ENCODE peak calls at places on chromosomes 1 and 21, in four cellular contexts. One of them, this sample, is unnamed.
A peak's percentile ranks its signal among the peaks of the same experiment; 100 is the strongest.

GRCh38 chr1:167301355-167301754 is 80.7 kb downstream of the POU2F1 start:
- DNase-seq in keratinocyte: no peak
- DNase-seq in vagina: no peak
- DNase-seq in left ventricle myocardium inferior: no peak
- DNase-seq in this sample: no peak

GRCh38 chr1:65630855-65631254 is 161.8 kb upstream of the PDE4B start:
- DNase-seq in vagina: no peak
- DNase-seq in keratinocyte: no peak
- DNase-seq in left ventricle myocardium inferior: no peak
- DNase-seq in this sample: no peak

GRCh38 chr21:43331962-43332458 is 94.9 kb downstream of the SIK1 start:
- DNase-seq in left ventricle myocardium inferior: no peak
- DNase-seq in vagina: no peak
- DNase-seq in keratinocyte: no peak
- DNase-seq in this sample: peak; percentile 52

GRCh38 chr1:44531785-44532566 is 126.9 kb downstream of the RNF220 start:
- DNase-seq in vagina: no peak
- DNase-seq in left ventricle myocardium inferior: no peak
- DNase-seq in keratinocyte: peak; percentile 46
- DNase-seq in this sample: no peak

GRCh38 chr1:165397945-165398344 is 41.4 kb upstream of the LMX1A start:
- DNase-seq in vagina: no peak
- DNase-seq in left ventricle myocardium inferior: no peak
- DNase-seq in keratinocyte: no peak
- DNase-seq in this sample: peak; percentile 67

GRCh38 chr1:94819584-94819944 is 593 bp upstream of the SLC44A3 start:
- DNase-seq in vagina: no peak
- DNase-seq in left ventricle myocardium inferior: no peak
- DNase-seq in keratinocyte: no peak
- DNase-seq in this sample: no peak

GRCh38 chr1:46157916-46158311 is 17.0 kb upstream of the TSPAN1 start:
- DNase-seq in keratinocyte: no peak
- DNase-seq in left ventricle myocardium inferior: no peak
- DNase-seq in vagina: no peak
- DNase-seq in this sample: no peak

GRCh38 chr1:208009303-208009702 is 98.4 kb upstream of the CD34 start:
- DNase-seq in keratinocyte: no peak
- DNase-seq in vagina: no peak
- DNase-seq in left ventricle myocardium inferior: no peak
- DNase-seq in this sample: no peak

GRCh38 chr1:208312706-208313105 is 68.5 kb upstream of the PLXNA2 start:
- DNase-seq in keratinocyte: no peak
- DNase-seq in vagina: no peak
- DNase-seq in left ventricle myocardium inferior: no peak
- DNase-seq in this sample: no peak

GRCh38 chr1:201506573-201507567 is at the start of gene CSRP1:
- DNase-seq in left ventricle myocardium inferior: peak; percentile 89
- DNase-seq in vagina: no peak
- DNase-seq in keratinocyte: no peak
- DNase-seq in this sample: peak; percentile 87

GRCh38 chr1:3727042-3727824 is 25.0 kb upstream of the CCDC27 start:
- DNase-seq in vagina: no peak
- DNase-seq in keratinocyte: no peak
- DNase-seq in left ventricle myocardium inferior: no peak
- DNase-seq in this sample: no peak

GRCh38 chr1:223775711-223776074 is 63.4 kb downstream of the CAPN2 start:
- DNase-seq in left ventricle myocardium inferior: no peak
- DNase-seq in vagina: peak; percentile 13
- DNase-seq in keratinocyte: no peak
- DNase-seq in this sample: no peak

GRCh38 chr21:45545691-45546531 is 3.7 kb upstream of the SLC19A1 start:
- DNase-seq in vagina: no peak
- DNase-seq in left ventricle myocardium inferior: peak; percentile 7
- DNase-seq in keratinocyte: no peak
- DNase-seq in this sample: no peak

GRCh38 chr21:34639882-34640788 is 25.2 kb upstream of the RCAN1 start:
- DNase-seq in vagina: peak; percentile 52
- DNase-seq in left ventricle myocardium inferior: no peak
- DNase-seq in keratinocyte: no peak
- DNase-seq in this sample: no peak

GRCh38 chr1:40309374-40310128 is 7.5 kb downstream of the COL9A2 start:
- DNase-seq in vagina: no peak
- DNase-seq in keratinocyte: no peak
- DNase-seq in left ventricle myocardium inferior: no peak
- DNase-seq in this sample: no peak

GRCh38 chr1:156852414-156852874 is 6.5 kb downstream of the INSRR start:
- DNase-seq in left ventricle myocardium inferior: peak; percentile 85
- DNase-seq in keratinocyte: no peak
- DNase-seq in vagina: no peak
- DNase-seq in this sample: no peak

GRCh38 chr1:203627819-203628184 is 1.2 kb downstream of the ATP2B4 start:
- DNase-seq in vagina: no peak
- DNase-seq in left ventricle myocardium inferior: peak; percentile 29
- DNase-seq in keratinocyte: no peak
- DNase-seq in this sample: no peak

GRCh38 chr1:225655509-225656258 is 2.8 kb upstream of the ENAH start:
- DNase-seq in keratinocyte: peak; percentile 84
- DNase-seq in left ventricle myocardium inferior: peak; percentile 29
- DNase-seq in vagina: no peak
- DNase-seq in this sample: peak; percentile 62

GRCh38 chr1:40316595-40317393 is at the start of gene COL9A2:
- DNase-seq in vagina: no peak
- DNase-seq in left ventricle myocardium inferior: no peak
- DNase-seq in keratinocyte: no peak
- DNase-seq in this sample: no peak

GRCh38 chr1:154611150-154611865 is 3.3 kb upstream of the ADAR start:
- DNase-seq in vagina: no peak
- DNase-seq in keratinocyte: no peak
- DNase-seq in left ventricle myocardium inferior: no peak
- DNase-seq in this sample: no peak

GRCh38 chr1:32336963-32337675 is 1.1 kb upstream of the MARCKSL1 start:
- DNase-seq in vagina: no peak
- DNase-seq in left ventricle myocardium inferior: peak; percentile 49
- DNase-seq in keratinocyte: no peak
- DNase-seq in this sample: no peak

GRCh38 chr1:168867941-168868634 is 139.1 kb upstream of the DPT start:
- DNase-seq in vagina: no peak
- DNase-seq in keratinocyte: no peak
- DNase-seq in left ventricle myocardium inferior: no peak
- DNase-seq in this sample: no peak

GRCh38 chr1:204331847-204332487 is 27.8 kb downstream of the PLEKHA6 start:
- DNase-seq in left ventricle myocardium inferior: no peak
- DNase-seq in keratinocyte: no peak
- DNase-seq in vagina: no peak
- DNase-seq in this sample: no peak

GRCh38 chr1:205543351-205544305 is 39.2 kb downstream of the CDK18 start:
- DNase-seq in left ventricle myocardium inferior: peak; percentile 77
- DNase-seq in keratinocyte: peak; percentile 28
- DNase-seq in vagina: peak; percentile 94
- DNase-seq in this sample: peak; percentile 75

GRCh38 chr1:49995734-49996133 is 28.0 kb downstream of the AGBL4 start:
- DNase-seq in keratinocyte: no peak
- DNase-seq in left ventricle myocardium inferior: no peak
- DNase-seq in vagina: no peak
- DNase-seq in this sample: no peak

GRCh38 chr1:44655609-44656008 is 18.7 kb downstream of the TMEM53 start:
- DNase-seq in left ventricle myocardium inferior: no peak
- DNase-seq in keratinocyte: no peak
- DNase-seq in vagina: no peak
- DNase-seq in this sample: no peak

GRCh38 chr1:91548382-91549040 is 47.9 kb downstream of the CDC7 start:
- DNase-seq in left ventricle myocardium inferior: no peak
- DNase-seq in keratinocyte: no peak
- DNase-seq in vagina: no peak
- DNase-seq in this sample: no peak

GRCh38 chr1:172960019-172960418 is 90.7 kb downstream of the TNFSF18 start:
- DNase-seq in keratinocyte: no peak
- DNase-seq in vagina: no peak
- DNase-seq in left ventricle myocardium inferior: no peak
- DNase-seq in this sample: no peak

GRCh38 chr1:115469703-115470476 is 131.8 kb upstream of the NGF start:
- DNase-seq in vagina: peak; percentile 81
- DNase-seq in left ventricle myocardium inferior: peak; percentile 27
- DNase-seq in keratinocyte: peak; percentile 46
- DNase-seq in this sample: no peak

GRCh38 chr1:91608876-91609275 is 108.2 kb downstream of the CDC7 start:
- DNase-seq in keratinocyte: peak; percentile 72
- DNase-seq in vagina: no peak
- DNase-seq in left ventricle myocardium inferior: no peak
- DNase-seq in this sample: no peak

GRCh38 chr1:69263982-69264381 is 303.7 kb upstream of the LRRC7 start:
- DNase-seq in vagina: no peak
- DNase-seq in keratinocyte: no peak
- DNase-seq in left ventricle myocardium inferior: no peak
- DNase-seq in this sample: peak; percentile 26

GRCh38 chr1:201896951-201897391 is 8.3 kb downstream of the SHISA4 start:
- DNase-seq in left ventricle myocardium inferior: peak; percentile 58
- DNase-seq in vagina: no peak
- DNase-seq in keratinocyte: no peak
- DNase-seq in this sample: peak; percentile 70

GRCh38 chr21:36551731-36552457 is 72.0 kb upstream of the CLDN14 start:
- DNase-seq in left ventricle myocardium inferior: no peak
- DNase-seq in vagina: peak; percentile 84
- DNase-seq in keratinocyte: no peak
- DNase-seq in this sample: no peak

GRCh38 chr1:187909382-187909781 is 1080.6 kb downstream of the PLA2G4A start:
- DNase-seq in vagina: no peak
- DNase-seq in left ventricle myocardium inferior: no peak
- DNase-seq in keratinocyte: no peak
- DNase-seq in this sample: no peak

GRCh38 chr1:180210008-180210555 is 20.0 kb upstream of the LHX4 start:
- DNase-seq in left ventricle myocardium inferior: no peak
- DNase-seq in vagina: no peak
- DNase-seq in keratinocyte: no peak
- DNase-seq in this sample: no peak

GRCh38 chr1:63590161-63590560 is 3.0 kb upstream of the PGM1 start:
- DNase-seq in keratinocyte: no peak
- DNase-seq in left ventricle myocardium inferior: no peak
- DNase-seq in vagina: no peak
- DNase-seq in this sample: no peak

GRCh38 chr1:29524285-29525065 is 288.2 kb downstream of the PTPRU start:
- DNase-seq in keratinocyte: no peak
- DNase-seq in left ventricle myocardium inferior: no peak
- DNase-seq in vagina: peak; percentile 40
- DNase-seq in this sample: no peak

GRCh38 chr1:228740991-228741390 is 5.7 kb downstream of the RHOU start:
- DNase-seq in keratinocyte: no peak
- DNase-seq in left ventricle myocardium inferior: no peak
- DNase-seq in vagina: no peak
- DNase-seq in this sample: no peak

GRCh38 chr21:16533692-16534407 is 804.1 kb downstream of the USP25 start:
- DNase-seq in keratinocyte: no peak
- DNase-seq in vagina: no peak
- DNase-seq in left ventricle myocardium inferior: no peak
- DNase-seq in this sample: no peak

GRCh38 chr1:31154632-31155215 is 85.0 kb downstream of the NKAIN1 start:
- DNase-seq in vagina: peak; percentile 88
- DNase-seq in keratinocyte: peak; percentile 67
- DNase-seq in left ventricle myocardium inferior: peak; percentile 67
- DNase-seq in this sample: peak; percentile 29
- H3K27ac ChIP-seq in vagina: peak overlapping the region; percentile 89
- H3K27ac ChIP-seq in keratinocyte: peak overlapping the region; percentile 88
- H3K27ac ChIP-seq in left ventricle myocardium inferior: peak overlapping the region; percentile 74
- H3K27ac ChIP-seq in this sample: peak overlapping the region; percentile 88

DNA sequence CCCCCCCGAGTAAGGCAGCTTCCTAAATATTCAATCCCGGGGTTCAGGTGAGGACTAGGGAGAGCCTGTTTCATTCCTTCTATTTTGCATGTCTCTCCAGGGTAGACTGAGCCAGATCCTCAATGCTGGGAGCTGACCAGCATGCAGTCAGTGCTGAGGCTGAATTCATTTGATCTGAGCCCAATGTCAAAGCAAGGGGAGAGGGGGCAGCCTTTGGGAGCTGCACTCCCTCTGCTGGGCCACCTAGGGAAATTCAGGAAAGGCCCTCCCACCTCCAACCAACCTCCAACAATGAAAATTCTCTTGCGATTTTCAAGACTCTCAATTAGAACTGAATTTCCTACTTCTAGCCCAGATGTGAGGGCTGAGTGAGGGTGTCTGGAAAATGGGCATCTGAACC is 371.2 kb downstream of the NPHP4 start:
- DNase-seq in left ventricle myocardium inferior: no peak
- DNase-seq in keratinocyte: no peak
- DNase-seq in vagina: peak; percentile 29
- DNase-seq in this sample: no peak
- H3K9me3 ChIP-seq in left ventricle myocardium inferior: no peaks in the 10 kb centered on the region
- H3K9me3 ChIP-seq in keratinocyte: no peaks in the 10 kb centered on the region
- H3K9me3 ChIP-seq in vagina: no peaks in the 10 kb centered on the region
- H3K9me3 ChIP-seq in this sample: no peaks in the 10 kb centered on the region

GRCh38 chr1:186680031-186681012 is at the start of gene PTGS2:
- DNase-seq in left ventricle myocardium inferior: peak; percentile 67
- DNase-seq in vagina: peak; percentile 95
- DNase-seq in keratinocyte: peak; percentile 84
- DNase-seq in this sample: peak; percentile 88
- H3K27ac ChIP-seq in left ventricle myocardium inferior: peak within 1 kb of the TSS; percentile 76
- H3K27ac ChIP-seq in vagina: peak within 1 kb of the TSS; percentile 80
- H3K27ac ChIP-seq in keratinocyte: peak within 1 kb of the TSS; percentile 92
- H3K27ac ChIP-seq in this sample: peak within 1 kb of the TSS; percentile 85

GRCh38 chr1:248710305-248710900 is 7.8 kb upstream of the OR14I1 start:
- DNase-seq in keratinocyte: no peak
- DNase-seq in left ventricle myocardium inferior: no peak
- DNase-seq in vagina: no peak
- DNase-seq in this sample: no peak

DNA sequence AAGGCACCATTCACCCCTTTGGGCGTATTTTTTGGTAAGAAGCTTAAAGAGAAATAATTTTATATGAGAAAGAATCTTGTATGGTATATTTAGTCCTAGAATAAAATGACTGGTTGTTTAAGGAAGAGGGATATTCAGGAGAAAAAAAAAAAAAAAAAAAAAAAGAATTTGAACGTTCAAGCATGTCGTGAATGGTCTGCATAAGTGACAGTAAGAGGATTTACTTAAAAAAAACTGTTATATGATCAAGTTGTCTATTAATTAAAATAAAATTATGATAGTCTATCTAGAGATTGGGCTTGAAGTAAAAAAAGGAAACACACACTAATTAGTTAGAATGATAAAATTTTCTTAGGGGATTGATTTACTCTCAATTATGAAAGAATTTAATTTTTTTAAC is 11.7 kb upstream of the OR14I1 start:
- DNase-seq in keratinocyte: no peak
- DNase-seq in vagina: no peak
- DNase-seq in left ventricle myocardium inferior: no peak
- DNase-seq in this sample: no peak
- H3K9me3 ChIP-seq in keratinocyte: peaks cover 3% of the 10 kb centered on the region
- H3K9me3 ChIP-seq in vagina: no peaks in the 10 kb centered on the region
- H3K9me3 ChIP-seq in left ventricle myocardium inferior: peaks cover 32% of the 10 kb centered on the region
- H3K9me3 ChIP-seq in this sample: no peaks in the 10 kb centered on the region